ENCODE peak calls at places on chromosomes 2 and 18, in five cellular contexts. W is AG09309, B is Peyer's patch, X is AG09319, N is HFFc6. Q is an unnamed sample.

GRCh38 chr2:181112916-181113315 is 132.5 kb downstream of the UBE2E3 start:
- DNase-seq in X (no peak), N (no peak), W (no peak), B (no peak), Q (no peak)

GRCh38 chr2:152036611-152037469 is 62.0 kb downstream of the CACNB4 start:
- DNase-seq in X (peak; percentile 48), B (no peak), W (no peak), N (peak; percentile 55), Q (no peak)

GRCh38 chr18:6561029-6561861 is 146.5 kb upstream of the L3MBTL4 start:
- DNase-seq in B (no peak), N (no peak), W (no peak), X (no peak), Q (peak; percentile 30)

GRCh38 chr2:27441958-27442281 is 261 bp upstream of the KRTCAP3 start:
- DNase-seq in B (no peak), N (no peak), X (no peak), W (no peak), Q (peak; percentile 52)

GRCh38 chr2:200888719-200889625 is at the start of the genes NIF3L1 and PPIL3:
- DNase-seq in B (peak; percentile 97), N (peak; percentile 97), W (peak; percentile 85), X (peak; percentile 89), Q (peak; percentile 95)

GRCh38 chr2:239717706-239718105 is 307.4 kb downstream of the NDUFA10 start:
- DNase-seq in B (peak; percentile 26), W (no peak), X (no peak), N (no peak), Q (peak; percentile 48)

GRCh38 chr2:160156084-160156483 is 44.0 kb downstream of the ITGB6 start:
- DNase-seq in X (no peak), W (no peak), B (no peak), N (no peak), Q (no peak)

GRCh38 chr2:15773204-15773603 is 167.1 kb upstream of the MYCN start:
- DNase-seq in N (no peak), B (no peak), X (no peak), W (no peak), Q (no peak)

GRCh38 chr2:43224571-43225092 is 1.8 kb downstream of the ZFP36L2 start:
- DNase-seq in B (no peak), N (no peak), X (no peak), W (no peak), Q (no peak)

GRCh38 chr2:16049406-16049805 is 109.1 kb downstream of the MYCN start:
- DNase-seq in W (no peak), B (no peak), N (no peak), X (no peak), Q (no peak)

GRCh38 chr2:134127496-134127895 is 126.4 kb upstream of the MGAT5 start:
- DNase-seq in B (peak; percentile 67), X (no peak), W (no peak), N (no peak), Q (no peak)

GRCh38 chr2:224565452-224566035 is 19.6 kb downstream of the CUL3 start:
- DNase-seq in B (no peak), W (no peak), X (no peak), N (peak; percentile 20), Q (no peak)

GRCh38 chr2:68375522-68376040 is 10.5 kb downstream of the PLEK start:
- DNase-seq in W (no peak), X (no peak), N (no peak), B (no peak), Q (no peak)

GRCh38 chr18:28108801-28109200 is 68.1 kb downstream of the CDH2 start:
- DNase-seq in B (no peak), N (no peak), X (no peak), W (no peak), Q (no peak)

GRCh38 chr2:218329027-218329825 is 27.4 kb upstream of the CATIP start:
- DNase-seq in X (no peak), N (no peak), B (no peak), W (no peak), Q (no peak)

GRCh38 chr2:104868081-104868806 is 14.3 kb downstream of the POU3F3 start:
- DNase-seq in W (no peak), X (no peak), N (no peak), B (no peak), Q (no peak)

GRCh38 chr2:16617282-16618266 is 48.1 kb downstream of the CYRIA start:
- DNase-seq in N (no peak), B (no peak), W (no peak), X (no peak), Q (peak; percentile 55)

GRCh38 chr2:41723531-41723930 is 324.3 kb upstream of the PKDCC start:
- DNase-seq in W (no peak), X (no peak), N (no peak), B (no peak), Q (no peak)

GRCh38 chr18:46379323-46379950 is 275.3 kb downstream of the HAUS1 start:
- DNase-seq in B (no peak), W (no peak), X (no peak), N (no peak), Q (no peak)

GRCh38 chr18:46378126-46378863 is 274.1 kb downstream of the HAUS1 start:
- DNase-seq in W (no peak), X (no peak), N (no peak), B (no peak), Q (no peak)

GRCh38 chr18:46377557-46377956 is 273.4 kb downstream of the HAUS1 start:
- DNase-seq in X (no peak), B (no peak), N (no peak), W (no peak), Q (no peak)

GRCh38 chr18:46374850-46375249 is 270.7 kb downstream of the HAUS1 start:
- DNase-seq in X (no peak), W (no peak), N (no peak), B (no peak), Q (peak; percentile 75)

GRCh38 chr18:46378864-46379207 is 274.7 kb downstream of the HAUS1 start:
- DNase-seq in B (no peak), W (no peak), X (no peak), N (no peak), Q (no peak)
- TF ChIP-seq CTCF in B (no peak), W (no peak), X (no peak), N (no peak), Q (no peak)

GRCh38 chr18:2547477-2548087 is 23.7 kb downstream of the METTL4 start:
- DNase-seq in N (peak; percentile 51), X (no peak), B (no peak), W (no peak), Q (no peak)
- TF ChIP-seq CTCF in N (peak; percentile 88), X (peak; percentile 38), B (peak; percentile 62), W (peak; percentile 35), Q (peak; percentile 42)

DNA sequence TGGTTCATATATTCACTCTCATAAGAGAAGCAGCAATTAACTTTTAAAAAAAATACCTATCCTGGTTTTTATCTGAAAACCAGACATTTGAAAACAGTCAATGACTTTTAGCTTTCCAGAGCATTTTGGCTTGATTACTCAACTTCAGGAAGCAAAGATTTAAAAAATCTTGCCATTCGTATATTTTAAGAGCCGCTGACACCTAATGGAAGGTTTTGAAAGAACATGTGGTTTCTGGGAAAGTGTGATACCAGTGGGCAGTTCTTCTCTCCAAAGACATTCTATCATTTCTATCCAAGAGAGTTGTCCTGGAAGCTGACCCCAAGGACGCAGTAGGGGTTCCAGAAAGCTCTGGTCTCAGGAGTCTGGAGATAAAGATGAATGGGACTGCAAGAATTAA is 234.7 kb downstream of the TTC32 start:
- DNase-seq in W (no peak), B (no peak), X (no peak), N (peak; percentile 38), Q (no peak)
- TF ChIP-seq CTCF in W (peak; percentile 40), B (peak; percentile 35), X (peak; percentile 26), N (peak; percentile 67), Q (no peak)

DNA sequence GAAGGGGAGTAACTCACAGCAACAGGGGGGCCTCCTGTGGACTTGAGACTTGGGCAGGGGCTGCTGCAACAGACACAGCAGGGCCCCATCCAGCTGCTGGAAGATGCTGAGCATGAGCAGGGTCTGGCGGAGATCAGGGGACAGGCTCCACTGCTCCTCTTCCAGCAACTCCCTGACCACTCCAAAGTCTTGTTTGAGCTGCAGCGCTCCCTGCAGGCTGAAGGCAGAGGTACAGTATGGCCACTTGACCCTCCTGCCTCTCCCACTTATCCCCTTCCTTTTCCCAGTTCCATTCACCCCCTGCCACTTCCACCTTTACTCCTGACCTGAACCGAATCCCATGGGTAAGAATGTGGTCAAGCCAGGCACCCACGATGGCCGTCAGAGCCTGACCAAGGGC is 2.4 kb upstream of the MRPL53 start:
- DNase-seq in W (no peak), N (no peak), B (no peak), X (no peak), Q (no peak)
- TF ChIP-seq CTCF in W (peak; percentile 32), N (peak; percentile 62), B (peak; percentile 23), X (no peak), Q (no peak)

GRCh38 chr2:127270663-127271062 is 23.3 kb downstream of the ERCC3 start:
- DNase-seq in N (no peak), W (no peak), X (no peak), B (no peak), Q (no peak)
- TF ChIP-seq CTCF in N (peak; percentile 56), W (no peak), X (no peak), B (no peak), Q (no peak)

GRCh38 chr2:54042341-54042740 is 71.5 kb upstream of the PSME4 start:
- DNase-seq in B (no peak), N (no peak), W (no peak), X (no peak), Q (no peak)

GRCh38 chr2:54041135-54041534 is 70.3 kb upstream of the PSME4 start:
- DNase-seq in N (no peak), B (no peak), X (no peak), W (no peak), Q (no peak)

GRCh38 chr2:54038835-54039234 is 68.0 kb upstream of the PSME4 start:
- DNase-seq in N (no peak), W (no peak), B (no peak), X (no peak), Q (no peak)

GRCh38 chr2:54040250-54040649 is 69.5 kb upstream of the PSME4 start:
- DNase-seq in X (no peak), N (no peak), B (no peak), W (no peak), Q (no peak)

GRCh38 chr2:54040685-54041084 is 69.9 kb upstream of the PSME4 start:
- DNase-seq in X (no peak), W (no peak), N (no peak), B (no peak), Q (no peak)
- TF ChIP-seq CTCF in X (no peak), W (no peak), N (no peak), B (no peak), Q (no peak)

GRCh38 chr2:167127135-167127534 is 238.9 kb downstream of the XIRP2 start:
- DNase-seq in N (peak; percentile 27), W (no peak), B (no peak), X (no peak), Q (no peak)
- TF ChIP-seq CTCF in N (peak; percentile 70), W (no peak), B (no peak), X (peak; percentile 32), Q (no peak)

Q was measured in breast epithelium.